ENCODE peak calls at places on chromosomes 1 and 21, in four cellular contexts. One of them, this sample, is unnamed.
A peak's percentile ranks its signal among the peaks of the same experiment; 100 is the strongest.

GRCh38 chr1:84913025-84913892 is 20.3 kb upstream of the LPAR3 start:
- DNase-seq in GM12878: no peak
- DNase-seq in HepG2: no peak
- DNase-seq in H1: no peak
- DNase-seq in this sample: peak; percentile 69

GRCh38 chr1:20379075-20379474 is 88.4 kb downstream of the VWA5B1 start:
- DNase-seq in GM12878: no peak
- DNase-seq in HepG2: no peak
- DNase-seq in H1: no peak
- DNase-seq in this sample: no peak

GRCh38 chr1:204426035-204426436 is 14.4 kb upstream of the PPP1R15B start:
- DNase-seq in GM12878: no peak
- DNase-seq in HepG2: peak; percentile 21
- DNase-seq in H1: no peak
- DNase-seq in this sample: no peak

GRCh38 chr1:90854559-90854958 is 137.5 kb upstream of the BARHL2 start:
- DNase-seq in GM12878: no peak
- DNase-seq in HepG2: no peak
- DNase-seq in H1: no peak
- DNase-seq in this sample: no peak

GRCh38 chr1:13627128-13627527 is 43.5 kb downstream of the PDPN start:
- DNase-seq in GM12878: no peak
- DNase-seq in HepG2: no peak
- DNase-seq in H1: no peak
- DNase-seq in this sample: no peak

GRCh38 chr1:56508523-56508983 is 70.8 kb downstream of the PLPP3 start:
- DNase-seq in GM12878: no peak
- DNase-seq in HepG2: peak; percentile 98
- DNase-seq in H1: no peak
- DNase-seq in this sample: no peak

GRCh38 chr1:170239445-170239844 is 93.7 kb downstream of the NTMT2 start:
- DNase-seq in GM12878: no peak
- DNase-seq in HepG2: no peak
- DNase-seq in H1: no peak
- DNase-seq in this sample: no peak

GRCh38 chr1:61079276-61079897 is 3.0 kb upstream of the NFIA start:
- DNase-seq in GM12878: no peak
- DNase-seq in HepG2: no peak
- DNase-seq in H1: no peak
- DNase-seq in this sample: no peak

GRCh38 chr1:241770115-241770514 is 77.9 kb upstream of the EXO1 start:
- DNase-seq in GM12878: no peak
- DNase-seq in HepG2: no peak
- DNase-seq in H1: no peak
- DNase-seq in this sample: no peak

DNA sequence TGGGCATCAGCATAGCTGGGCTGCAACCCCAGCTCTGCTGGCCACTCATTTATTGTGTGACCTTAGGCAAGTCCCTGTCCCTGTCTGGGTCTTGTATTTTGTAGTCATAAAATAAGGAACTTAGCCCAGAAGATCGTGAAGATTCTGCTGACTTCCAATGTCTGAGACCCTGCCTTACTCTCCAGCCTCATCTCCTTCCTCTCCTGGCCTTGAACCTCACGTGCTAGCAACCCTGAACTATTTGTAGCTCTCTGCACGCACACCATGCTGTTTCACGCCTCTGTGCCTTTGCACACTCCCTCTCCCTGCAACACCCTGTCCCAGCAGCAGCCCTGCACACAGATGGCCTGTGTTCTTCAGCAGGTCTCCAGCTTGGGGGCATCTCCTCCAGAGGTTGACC is 121.1 kb downstream of the LACTBL1 start:
- DNase-seq in GM12878: no peak
- DNase-seq in HepG2: no peak
- DNase-seq in H1: no peak
- DNase-seq in this sample: no peak
- TF ChIP-seq SP1 in GM12878: no peak
- TF ChIP-seq SP1 in HepG2: no peak
- TF ChIP-seq SP1 in H1: no peak
- TF ChIP-seq SP1 in this sample: no peak

GRCh38 chr1:236016083-236016482 is 48.8 kb downstream of the NID1 start:
- DNase-seq in GM12878: no peak
- DNase-seq in HepG2: no peak
- DNase-seq in H1: no peak
- DNase-seq in this sample: no peak
- TF ChIP-seq SUZ12 in GM12878: no peak
- TF ChIP-seq SUZ12 in HepG2: no peak
- TF ChIP-seq SUZ12 in H1: no peak
- TF ChIP-seq SUZ12 in this sample: no peak

GRCh38 chr1:156898151-156898550 is 4.6 kb downstream of the PEAR1 start:
- DNase-seq in GM12878: no peak
- DNase-seq in HepG2: peak; percentile 29
- DNase-seq in H1: no peak
- DNase-seq in this sample: no peak
- TF ChIP-seq SP1 in GM12878: no peak
- TF ChIP-seq SP1 in HepG2: no peak
- TF ChIP-seq SP1 in H1: no peak
- TF ChIP-seq SP1 in this sample: no peak

DNA sequence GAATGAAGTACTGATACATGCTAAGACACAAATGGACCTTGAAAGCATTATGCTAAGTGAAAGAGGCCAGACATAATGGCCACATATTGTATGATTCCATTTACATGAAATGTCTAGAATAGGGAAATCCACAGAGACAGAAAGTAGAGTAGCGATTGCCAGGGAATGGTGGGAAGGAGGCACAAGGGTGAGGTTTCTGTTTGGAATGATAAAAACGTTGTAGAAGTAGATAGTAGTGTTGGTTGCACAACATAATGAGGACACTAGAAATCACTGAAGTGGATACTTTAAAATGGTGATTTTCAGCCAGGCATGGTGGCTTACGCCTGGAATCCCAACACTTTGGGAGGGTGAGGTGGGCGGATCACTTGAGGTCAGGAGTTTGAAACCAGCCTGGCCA is 97.6 kb upstream of the VANGL1 start:
- DNase-seq in GM12878: no peak
- DNase-seq in HepG2: no peak
- DNase-seq in H1: no peak
- DNase-seq in this sample: no peak
- TF ChIP-seq SUZ12 in GM12878: no peak
- TF ChIP-seq SUZ12 in HepG2: no peak
- TF ChIP-seq SUZ12 in H1: no peak
- TF ChIP-seq SUZ12 in this sample: no peak

DNA sequence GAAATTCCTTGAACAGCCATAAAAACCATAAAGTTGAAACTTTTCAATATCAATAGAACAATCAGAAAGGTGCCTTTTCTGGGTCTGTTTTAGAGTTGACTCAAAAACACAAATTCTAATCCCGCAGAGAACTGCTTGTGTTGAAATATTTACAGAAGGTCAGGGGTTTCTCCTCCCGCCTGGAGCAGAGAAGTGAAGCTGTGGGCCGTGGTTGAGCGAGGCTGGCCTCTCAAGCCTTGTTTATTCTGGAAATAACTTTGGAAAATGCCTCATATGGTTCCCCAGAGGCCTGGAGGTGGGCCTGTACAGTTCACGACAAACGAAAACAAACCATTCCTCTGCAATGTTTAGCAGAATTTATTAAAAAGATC is 90.8 kb upstream of the ERRFI1 start:
- DNase-seq in GM12878: no peak
- DNase-seq in HepG2: peak; percentile 93
- DNase-seq in H1: no peak
- DNase-seq in this sample: peak; percentile 35
- TF ChIP-seq SP1 in GM12878: no peak
- TF ChIP-seq SP1 in HepG2: no peak
- TF ChIP-seq SP1 in H1: no peak
- TF ChIP-seq SP1 in this sample: no peak

GRCh38 chr21:39079617-39080016 is 103.6 kb downstream of the PSMG1 start:
- DNase-seq in GM12878: no peak
- DNase-seq in HepG2: peak; percentile 73
- DNase-seq in H1: no peak
- DNase-seq in this sample: no peak

GRCh38 chr21:39080366-39080765 is 102.9 kb downstream of the PSMG1 start:
- DNase-seq in GM12878: no peak
- DNase-seq in HepG2: no peak
- DNase-seq in H1: no peak
- DNase-seq in this sample: no peak

GRCh38 chr21:39077816-39078215 is 105.4 kb downstream of the PSMG1 start:
- DNase-seq in GM12878: no peak
- DNase-seq in HepG2: no peak
- DNase-seq in H1: no peak
- DNase-seq in this sample: no peak

GRCh38 chr21:39074508-39074907 is 108.7 kb downstream of the PSMG1 start:
- DNase-seq in GM12878: no peak
- DNase-seq in HepG2: no peak
- DNase-seq in H1: no peak
- DNase-seq in this sample: no peak

DNA sequence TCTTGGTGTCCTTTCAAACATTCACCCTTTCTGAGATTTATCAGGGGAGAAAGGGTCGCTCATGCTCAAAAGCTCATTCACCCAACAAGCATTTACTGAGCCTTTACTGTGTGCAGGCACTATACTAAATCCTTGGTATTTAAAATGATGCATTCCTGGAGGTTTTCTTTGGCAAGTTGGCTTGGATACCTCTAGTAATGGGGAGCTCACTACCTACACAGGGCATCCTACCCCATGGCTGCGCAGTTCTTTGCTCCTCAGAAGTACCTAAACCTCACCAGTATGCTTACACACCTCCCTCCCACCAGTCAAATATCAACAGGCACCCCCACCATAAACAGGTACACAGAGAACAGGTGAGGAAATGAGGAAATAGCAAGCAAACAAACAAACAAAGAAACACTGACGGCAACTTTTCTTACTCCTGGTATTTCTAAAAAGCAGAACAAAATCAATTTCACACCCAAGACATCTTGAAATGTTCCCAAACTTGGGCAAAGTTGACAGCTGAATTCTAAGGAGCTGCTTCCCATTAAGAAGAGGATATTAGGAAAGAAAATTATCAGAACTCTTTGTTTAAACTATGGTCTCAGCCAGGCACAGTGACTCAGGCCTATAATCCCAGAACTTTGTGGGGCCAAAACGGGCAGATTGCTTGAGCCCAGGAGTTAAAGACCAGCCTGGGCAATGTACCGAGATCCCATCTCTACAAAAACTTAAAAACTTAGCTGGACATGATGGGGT is 104.8 kb downstream of the PSMG1 start:
- DNase-seq in GM12878: no peak
- DNase-seq in HepG2: no peak
- DNase-seq in H1: no peak
- DNase-seq in this sample: no peak
- TF ChIP-seq SUZ12 in GM12878: no peak
- TF ChIP-seq SUZ12 in HepG2: no peak
- TF ChIP-seq SUZ12 in H1: no peak
- TF ChIP-seq SUZ12 in this sample: no peak

GRCh38 chr1:209600541-209600940 is 17.0 kb downstream of the CAMK1G start:
- DNase-seq in GM12878: no peak
- DNase-seq in HepG2: no peak
- DNase-seq in H1: no peak
- DNase-seq in this sample: no peak

GRCh38 chr1:209595032-209595431 is 11.5 kb downstream of the CAMK1G start:
- DNase-seq in GM12878: no peak
- DNase-seq in HepG2: no peak
- DNase-seq in H1: no peak
- DNase-seq in this sample: no peak

GRCh38 chr1:209594440-209594839 is 10.9 kb downstream of the CAMK1G start:
- DNase-seq in GM12878: no peak
- DNase-seq in HepG2: no peak
- DNase-seq in H1: no peak
- DNase-seq in this sample: no peak

GRCh38 chr1:209595599-209595998 is 12.1 kb downstream of the CAMK1G start:
- DNase-seq in GM12878: no peak
- DNase-seq in HepG2: no peak
- DNase-seq in H1: no peak
- DNase-seq in this sample: no peak

GRCh38 chr1:209597496-209597895 is 14.0 kb downstream of the CAMK1G start:
- DNase-seq in GM12878: no peak
- DNase-seq in HepG2: no peak
- DNase-seq in H1: no peak
- DNase-seq in this sample: no peak
- TF ChIP-seq SP1 in GM12878: no peak
- TF ChIP-seq SP1 in HepG2: no peak
- TF ChIP-seq SP1 in H1: no peak
- TF ChIP-seq SP1 in this sample: no peak

GRCh38 chr1:230356190-230356589 is 69.9 kb downstream of the PGBD5 start:
- DNase-seq in GM12878: no peak
- DNase-seq in HepG2: no peak
- DNase-seq in H1: no peak
- DNase-seq in this sample: no peak

GRCh38 chr1:230362949-230363348 is 63.2 kb downstream of the PGBD5 start:
- DNase-seq in GM12878: no peak
- DNase-seq in HepG2: no peak
- DNase-seq in H1: no peak
- DNase-seq in this sample: no peak

GRCh38 chr1:230356869-230357778 is 69.0 kb downstream of the PGBD5 start:
- DNase-seq in GM12878: no peak
- DNase-seq in HepG2: no peak
- DNase-seq in H1: no peak
- DNase-seq in this sample: no peak

GRCh38 chr1:230361941-230362340 is 64.2 kb downstream of the PGBD5 start:
- DNase-seq in GM12878: no peak
- DNase-seq in HepG2: no peak
- DNase-seq in H1: no peak
- DNase-seq in this sample: no peak

DNA sequence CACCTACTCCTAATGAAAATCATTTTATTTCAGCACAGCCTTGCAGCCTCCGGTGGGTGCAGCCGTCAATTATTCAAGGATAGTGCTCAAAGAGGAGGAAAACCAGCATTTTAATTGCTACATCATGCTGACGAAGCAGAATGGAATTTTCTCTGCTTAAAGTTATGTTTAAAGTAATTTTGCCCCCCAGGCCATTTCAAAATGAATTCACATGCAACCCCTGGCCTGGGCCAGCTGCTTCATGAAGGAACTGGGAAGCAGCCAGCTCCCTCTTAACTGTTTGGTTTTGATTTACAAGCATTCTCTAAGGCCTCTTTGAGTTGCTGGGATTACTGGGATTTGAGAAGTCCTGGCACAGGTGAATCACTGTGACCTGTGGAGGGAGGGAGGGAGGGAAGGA is 66.1 kb downstream of the PGBD5 start:
- DNase-seq in GM12878: no peak
- DNase-seq in HepG2: no peak
- DNase-seq in H1: no peak
- DNase-seq in this sample: no peak
- TF ChIP-seq SUZ12 in GM12878: no peak
- TF ChIP-seq SUZ12 in HepG2: no peak
- TF ChIP-seq SUZ12 in H1: no peak
- TF ChIP-seq SUZ12 in this sample: no peak

DNA sequence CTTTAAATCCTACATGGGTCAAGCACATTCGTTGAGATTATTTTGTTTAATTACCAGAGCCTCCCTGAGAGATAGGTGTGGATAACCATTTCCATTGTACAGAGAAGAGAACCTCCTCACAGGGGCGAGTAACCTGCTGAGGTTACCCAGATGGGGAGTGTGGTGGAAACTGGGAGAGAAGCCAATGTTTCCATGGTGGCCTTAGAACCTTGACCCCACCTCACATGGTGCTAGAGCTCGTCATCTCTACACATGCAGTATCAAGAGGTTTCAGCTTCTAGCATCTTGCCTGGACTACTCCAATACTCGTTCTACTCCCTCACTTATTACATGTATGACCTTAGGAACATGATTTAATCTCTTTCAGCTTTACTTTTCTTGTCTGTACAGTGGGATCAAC is 4.8 kb downstream of the REG4 start:
- DNase-seq in GM12878: no peak
- DNase-seq in HepG2: no peak
- DNase-seq in H1: no peak
- DNase-seq in this sample: no peak
- TF ChIP-seq SP1 in GM12878: no peak
- TF ChIP-seq SP1 in HepG2: no peak
- TF ChIP-seq SP1 in H1: no peak
- TF ChIP-seq SP1 in this sample: no peak